ENCODE peak calls at places on chromosomes 12 and 14, in five cellular contexts. One of them, this sample, is unnamed.

GRCh38 chr12:52517005-52517835 is 3.0 kb downstream of the KRT5 start:
- DNase-seq in fibroblast of the conjunctiva: no peak
- DNase-seq in stimulated activated CD8-positive, alpha-beta memory T cell treated with anti-CD3 and anti-CD28 coated beads, Interleukin-4, amount 100 ng/mL, for 4 hours: no peak
- DNase-seq in WTC11: no peak
- DNase-seq in A172: no peak
- DNase-seq in this sample: no peak

GRCh38 chr12:104866286-104866685 is 91.8 kb downstream of the SLC41A2 start:
- DNase-seq in fibroblast of the conjunctiva: peak; percentile 69
- DNase-seq in stimulated activated CD8-positive, alpha-beta memory T cell treated with anti-CD3 and anti-CD28 coated beads, Interleukin-4, amount 100 ng/mL, for 4 hours: no peak
- DNase-seq in WTC11: no peak
- DNase-seq in A172: no peak
- DNase-seq in this sample: peak; percentile 95

GRCh38 chr14:93648440-93649168 is 139.7 kb downstream of the PRIMA1 start:
- DNase-seq in fibroblast of the conjunctiva: no peak
- DNase-seq in stimulated activated CD8-positive, alpha-beta memory T cell treated with anti-CD3 and anti-CD28 coated beads, Interleukin-4, amount 100 ng/mL, for 4 hours: no peak
- DNase-seq in WTC11: peak; percentile 32
- DNase-seq in A172: no peak
- DNase-seq in this sample: peak; percentile 8

GRCh38 chr14:23570806-23571483 is 3.4 kb upstream of the AP1G2 start:
- DNase-seq in fibroblast of the conjunctiva: no peak
- DNase-seq in stimulated activated CD8-positive, alpha-beta memory T cell treated with anti-CD3 and anti-CD28 coated beads, Interleukin-4, amount 100 ng/mL, for 4 hours: no peak
- DNase-seq in WTC11: no peak
- DNase-seq in A172: no peak
- DNase-seq in this sample: no peak

GRCh38 chr12:56311003-56311402 is 4.8 kb downstream of the CNPY2 start:
- DNase-seq in fibroblast of the conjunctiva: no peak
- DNase-seq in stimulated activated CD8-positive, alpha-beta memory T cell treated with anti-CD3 and anti-CD28 coated beads, Interleukin-4, amount 100 ng/mL, for 4 hours: no peak
- DNase-seq in WTC11: no peak
- DNase-seq in A172: no peak
- DNase-seq in this sample: no peak

GRCh38 chr12:57390174-57390573 is 40.7 kb downstream of the R3HDM2 start:
- DNase-seq in fibroblast of the conjunctiva: no peak
- DNase-seq in stimulated activated CD8-positive, alpha-beta memory T cell treated with anti-CD3 and anti-CD28 coated beads, Interleukin-4, amount 100 ng/mL, for 4 hours: no peak
- DNase-seq in WTC11: no peak
- DNase-seq in A172: no peak
- DNase-seq in this sample: no peak

GRCh38 chr12:68565391-68565903 is 45.3 kb upstream of the RAP1B start:
- DNase-seq in fibroblast of the conjunctiva: peak; percentile 67
- DNase-seq in stimulated activated CD8-positive, alpha-beta memory T cell treated with anti-CD3 and anti-CD28 coated beads, Interleukin-4, amount 100 ng/mL, for 4 hours: no peak
- DNase-seq in WTC11: no peak
- DNase-seq in A172: peak; percentile 95
- DNase-seq in this sample: peak; percentile 88

GRCh38 chr14:104676694-104677505 is 12.5 kb upstream of the INF2 start:
- DNase-seq in fibroblast of the conjunctiva: no peak
- DNase-seq in stimulated activated CD8-positive, alpha-beta memory T cell treated with anti-CD3 and anti-CD28 coated beads, Interleukin-4, amount 100 ng/mL, for 4 hours: no peak
- DNase-seq in WTC11: peak; percentile 49
- DNase-seq in A172: no peak
- DNase-seq in this sample: peak; percentile 31

GRCh38 chr14:64089920-64090319 is 204.3 kb downstream of the ESR2 start:
- DNase-seq in fibroblast of the conjunctiva: no peak
- DNase-seq in stimulated activated CD8-positive, alpha-beta memory T cell treated with anti-CD3 and anti-CD28 coated beads, Interleukin-4, amount 100 ng/mL, for 4 hours: no peak
- DNase-seq in WTC11: peak; percentile 25
- DNase-seq in A172: no peak
- DNase-seq in this sample: no peak

GRCh38 chr12:58306266-58306995 is 365.1 kb downstream of the ATP23 start:
- DNase-seq in fibroblast of the conjunctiva: no peak
- DNase-seq in stimulated activated CD8-positive, alpha-beta memory T cell treated with anti-CD3 and anti-CD28 coated beads, Interleukin-4, amount 100 ng/mL, for 4 hours: no peak
- DNase-seq in WTC11: no peak
- DNase-seq in A172: no peak
- DNase-seq in this sample: no peak

GRCh38 chr12:23342407-23342806 is 607.1 kb downstream of the SOX5 start:
- DNase-seq in fibroblast of the conjunctiva: no peak
- DNase-seq in stimulated activated CD8-positive, alpha-beta memory T cell treated with anti-CD3 and anti-CD28 coated beads, Interleukin-4, amount 100 ng/mL, for 4 hours: no peak
- DNase-seq in WTC11: no peak
- DNase-seq in A172: no peak
- DNase-seq in this sample: no peak

GRCh38 chr12:108784270-108784669 is 53.0 kb upstream of the CORO1C start:
- DNase-seq in fibroblast of the conjunctiva: no peak
- DNase-seq in stimulated activated CD8-positive, alpha-beta memory T cell treated with anti-CD3 and anti-CD28 coated beads, Interleukin-4, amount 100 ng/mL, for 4 hours: no peak
- DNase-seq in WTC11: no peak
- DNase-seq in A172: no peak
- DNase-seq in this sample: peak; percentile 32

GRCh38 chr12:47902131-47902639 is 2.6 kb downstream of the VDR start:
- DNase-seq in fibroblast of the conjunctiva: no peak
- DNase-seq in stimulated activated CD8-positive, alpha-beta memory T cell treated with anti-CD3 and anti-CD28 coated beads, Interleukin-4, amount 100 ng/mL, for 4 hours: no peak
- DNase-seq in WTC11: no peak
- DNase-seq in A172: no peak
- DNase-seq in this sample: no peak

GRCh38 chr12:110860833-110861291 is 14.1 kb downstream of the CCDC63 start:
- DNase-seq in fibroblast of the conjunctiva: no peak
- DNase-seq in stimulated activated CD8-positive, alpha-beta memory T cell treated with anti-CD3 and anti-CD28 coated beads, Interleukin-4, amount 100 ng/mL, for 4 hours: no peak
- DNase-seq in WTC11: no peak
- DNase-seq in A172: peak; percentile 37
- DNase-seq in this sample: no peak

GRCh38 chr12:122965851-122966742 is at the start of gene ABCB9:
- DNase-seq in fibroblast of the conjunctiva: peak; percentile 80
- DNase-seq in stimulated activated CD8-positive, alpha-beta memory T cell treated with anti-CD3 and anti-CD28 coated beads, Interleukin-4, amount 100 ng/mL, for 4 hours: peak; percentile 88
- DNase-seq in WTC11: peak; percentile 98
- DNase-seq in A172: peak; percentile 65
- DNase-seq in this sample: peak; percentile 94

GRCh38 chr14:35944847-35945246 is 118.7 kb downstream of the BRMS1L start:
- DNase-seq in fibroblast of the conjunctiva: no peak
- DNase-seq in stimulated activated CD8-positive, alpha-beta memory T cell treated with anti-CD3 and anti-CD28 coated beads, Interleukin-4, amount 100 ng/mL, for 4 hours: no peak
- DNase-seq in WTC11: peak; percentile 65
- DNase-seq in A172: peak; percentile 8
- DNase-seq in this sample: no peak

GRCh38 chr12:14777271-14777670 is 26.0 kb downstream of the WBP11 start:
- DNase-seq in fibroblast of the conjunctiva: no peak
- DNase-seq in stimulated activated CD8-positive, alpha-beta memory T cell treated with anti-CD3 and anti-CD28 coated beads, Interleukin-4, amount 100 ng/mL, for 4 hours: no peak
- DNase-seq in WTC11: no peak
- DNase-seq in A172: no peak
- DNase-seq in this sample: no peak

GRCh38 chr12:86660488-86661171 is 404.4 kb upstream of the MGAT4C start:
- DNase-seq in fibroblast of the conjunctiva: peak; percentile 53
- DNase-seq in stimulated activated CD8-positive, alpha-beta memory T cell treated with anti-CD3 and anti-CD28 coated beads, Interleukin-4, amount 100 ng/mL, for 4 hours: no peak
- DNase-seq in WTC11: no peak
- DNase-seq in A172: peak; percentile 61
- DNase-seq in this sample: peak; percentile 18

GRCh38 chr12:1797011-1797901 is 23.1 kb upstream of the LRTM2 start:
- DNase-seq in fibroblast of the conjunctiva: no peak
- DNase-seq in stimulated activated CD8-positive, alpha-beta memory T cell treated with anti-CD3 and anti-CD28 coated beads, Interleukin-4, amount 100 ng/mL, for 4 hours: peak; percentile 11
- DNase-seq in WTC11: peak; percentile 41
- DNase-seq in A172: no peak
- DNase-seq in this sample: no peak

GRCh38 chr14:50447491-50447890 is 50.8 kb upstream of the CDKL1 start:
- DNase-seq in fibroblast of the conjunctiva: no peak
- DNase-seq in stimulated activated CD8-positive, alpha-beta memory T cell treated with anti-CD3 and anti-CD28 coated beads, Interleukin-4, amount 100 ng/mL, for 4 hours: no peak
- DNase-seq in WTC11: no peak
- DNase-seq in A172: peak; percentile 0
- DNase-seq in this sample: peak; percentile 47

GRCh38 chr12:30757316-30757715 is 2.6 kb upstream of the CAPRIN2 start:
- DNase-seq in fibroblast of the conjunctiva: no peak
- DNase-seq in stimulated activated CD8-positive, alpha-beta memory T cell treated with anti-CD3 and anti-CD28 coated beads, Interleukin-4, amount 100 ng/mL, for 4 hours: no peak
- DNase-seq in WTC11: no peak
- DNase-seq in A172: no peak
- DNase-seq in this sample: no peak

GRCh38 chr14:89614009-89614691 is 197.1 kb upstream of the FOXN3 start:
- DNase-seq in fibroblast of the conjunctiva: no peak
- DNase-seq in stimulated activated CD8-positive, alpha-beta memory T cell treated with anti-CD3 and anti-CD28 coated beads, Interleukin-4, amount 100 ng/mL, for 4 hours: no peak
- DNase-seq in WTC11: no peak
- DNase-seq in A172: no peak
- DNase-seq in this sample: no peak

GRCh38 chr14:20477211-20477876 is 8.1 kb downstream of the PNP start:
- DNase-seq in fibroblast of the conjunctiva: no peak
- DNase-seq in stimulated activated CD8-positive, alpha-beta memory T cell treated with anti-CD3 and anti-CD28 coated beads, Interleukin-4, amount 100 ng/mL, for 4 hours: no peak
- DNase-seq in WTC11: no peak
- DNase-seq in A172: peak; percentile 71
- DNase-seq in this sample: peak; percentile 49

GRCh38 chr14:55754471-55754870 is 174.5 kb downstream of the KTN1 start:
- DNase-seq in fibroblast of the conjunctiva: no peak
- DNase-seq in stimulated activated CD8-positive, alpha-beta memory T cell treated with anti-CD3 and anti-CD28 coated beads, Interleukin-4, amount 100 ng/mL, for 4 hours: no peak
- DNase-seq in WTC11: no peak
- DNase-seq in A172: no peak
- DNase-seq in this sample: peak; percentile 23

GRCh38 chr12:2439332-2440100 is 355.3 kb upstream of the FKBP4 start:
- DNase-seq in fibroblast of the conjunctiva: no peak
- DNase-seq in stimulated activated CD8-positive, alpha-beta memory T cell treated with anti-CD3 and anti-CD28 coated beads, Interleukin-4, amount 100 ng/mL, for 4 hours: no peak
- DNase-seq in WTC11: no peak
- DNase-seq in A172: no peak
- DNase-seq in this sample: no peak

GRCh38 chr14:68790656-68791077 is 2.2 kb downstream of the ZFP36L1 start:
- DNase-seq in fibroblast of the conjunctiva: no peak
- DNase-seq in stimulated activated CD8-positive, alpha-beta memory T cell treated with anti-CD3 and anti-CD28 coated beads, Interleukin-4, amount 100 ng/mL, for 4 hours: no peak
- DNase-seq in WTC11: no peak
- DNase-seq in A172: peak; percentile 14
- DNase-seq in this sample: no peak

GRCh38 chr12:47754881-47755280 is 3.8 kb downstream of the RAPGEF3 start:
- DNase-seq in fibroblast of the conjunctiva: no peak
- DNase-seq in stimulated activated CD8-positive, alpha-beta memory T cell treated with anti-CD3 and anti-CD28 coated beads, Interleukin-4, amount 100 ng/mL, for 4 hours: no peak
- DNase-seq in WTC11: no peak
- DNase-seq in A172: no peak
- DNase-seq in this sample: no peak

GRCh38 chr12:52566847-52567291 is 6.8 kb downstream of the KRT74 start:
- DNase-seq in fibroblast of the conjunctiva: no peak
- DNase-seq in stimulated activated CD8-positive, alpha-beta memory T cell treated with anti-CD3 and anti-CD28 coated beads, Interleukin-4, amount 100 ng/mL, for 4 hours: peak; percentile 7
- DNase-seq in WTC11: no peak
- DNase-seq in A172: no peak
- DNase-seq in this sample: no peak

GRCh38 chr12:3698218-3698974 is 54.5 kb downstream of the CRACR2A start:
- DNase-seq in fibroblast of the conjunctiva: peak; percentile 87
- DNase-seq in stimulated activated CD8-positive, alpha-beta memory T cell treated with anti-CD3 and anti-CD28 coated beads, Interleukin-4, amount 100 ng/mL, for 4 hours: no peak
- DNase-seq in WTC11: no peak
- DNase-seq in A172: peak; percentile 79
- DNase-seq in this sample: peak; percentile 96

GRCh38 chr12:124884587-124885438 is 21.1 kb upstream of the SCARB1 start:
- DNase-seq in fibroblast of the conjunctiva: no peak
- DNase-seq in stimulated activated CD8-positive, alpha-beta memory T cell treated with anti-CD3 and anti-CD28 coated beads, Interleukin-4, amount 100 ng/mL, for 4 hours: no peak
- DNase-seq in WTC11: peak; percentile 56
- DNase-seq in A172: no peak
- DNase-seq in this sample: no peak

GRCh38 chr12:120224304-120225199 is 23.6 kb upstream of the RPLP0 start:
- DNase-seq in fibroblast of the conjunctiva: no peak
- DNase-seq in stimulated activated CD8-positive, alpha-beta memory T cell treated with anti-CD3 and anti-CD28 coated beads, Interleukin-4, amount 100 ng/mL, for 4 hours: no peak
- DNase-seq in WTC11: no peak
- DNase-seq in A172: peak; percentile 73
- DNase-seq in this sample: peak; percentile 39

GRCh38 chr12:34292736-34293625 is 270.7 kb downstream of the ALG10 start:
- DNase-seq in fibroblast of the conjunctiva: no peak
- DNase-seq in stimulated activated CD8-positive, alpha-beta memory T cell treated with anti-CD3 and anti-CD28 coated beads, Interleukin-4, amount 100 ng/mL, for 4 hours: no peak
- DNase-seq in WTC11: no peak
- DNase-seq in A172: no peak
- DNase-seq in this sample: no peak

GRCh38 chr12:3122841-3123678 is 45.9 kb downstream of the TSPAN9 start:
- DNase-seq in fibroblast of the conjunctiva: no peak
- DNase-seq in stimulated activated CD8-positive, alpha-beta memory T cell treated with anti-CD3 and anti-CD28 coated beads, Interleukin-4, amount 100 ng/mL, for 4 hours: no peak
- DNase-seq in WTC11: peak; percentile 13
- DNase-seq in A172: peak; percentile 66
- DNase-seq in this sample: peak; percentile 69

GRCh38 chr12:53984901-53985357 is at the start of gene HOXC10:
- DNase-seq in fibroblast of the conjunctiva: peak; percentile 62
- DNase-seq in stimulated activated CD8-positive, alpha-beta memory T cell treated with anti-CD3 and anti-CD28 coated beads, Interleukin-4, amount 100 ng/mL, for 4 hours: peak; percentile 63
- DNase-seq in WTC11: peak; percentile 95
- DNase-seq in A172: peak; percentile 92
- DNase-seq in this sample: peak; percentile 22

GRCh38 chr12:122389677-122390076 is 32.8 kb downstream of the CLIP1 start:
- DNase-seq in fibroblast of the conjunctiva: no peak
- DNase-seq in stimulated activated CD8-positive, alpha-beta memory T cell treated with anti-CD3 and anti-CD28 coated beads, Interleukin-4, amount 100 ng/mL, for 4 hours: no peak
- DNase-seq in WTC11: no peak
- DNase-seq in A172: no peak
- DNase-seq in this sample: no peak

GRCh38 chr12:95790025-95790911 is at the start of gene NTN4:
- DNase-seq in fibroblast of the conjunctiva: no peak
- DNase-seq in stimulated activated CD8-positive, alpha-beta memory T cell treated with anti-CD3 and anti-CD28 coated beads, Interleukin-4, amount 100 ng/mL, for 4 hours: no peak
- DNase-seq in WTC11: peak; percentile 58
- DNase-seq in A172: no peak
- DNase-seq in this sample: peak; percentile 33

GRCh38 chr14:102878174-102878969 is 44.1 kb upstream of the AMN start:
- DNase-seq in fibroblast of the conjunctiva: no peak
- DNase-seq in stimulated activated CD8-positive, alpha-beta memory T cell treated with anti-CD3 and anti-CD28 coated beads, Interleukin-4, amount 100 ng/mL, for 4 hours: no peak
- DNase-seq in WTC11: peak; percentile 38
- DNase-seq in A172: no peak
- DNase-seq in this sample: no peak

GRCh38 chr14:101252443-101253214 is 308.7 kb upstream of the DIO3 start:
- DNase-seq in fibroblast of the conjunctiva: no peak
- DNase-seq in stimulated activated CD8-positive, alpha-beta memory T cell treated with anti-CD3 and anti-CD28 coated beads, Interleukin-4, amount 100 ng/mL, for 4 hours: no peak
- DNase-seq in WTC11: no peak
- DNase-seq in A172: no peak
- DNase-seq in this sample: no peak

GRCh38 chr12:49208661-49209060 is 19.8 kb upstream of the TUBA1A start:
- DNase-seq in fibroblast of the conjunctiva: no peak
- DNase-seq in stimulated activated CD8-positive, alpha-beta memory T cell treated with anti-CD3 and anti-CD28 coated beads, Interleukin-4, amount 100 ng/mL, for 4 hours: no peak
- DNase-seq in WTC11: no peak
- DNase-seq in A172: no peak
- DNase-seq in this sample: no peak